ENCODE peak calls at places on chromosomes 2 and 18, in four cellular contexts. M is GM23248, Z is NCI-H460, S is uterus. W is an unnamed sample.
A peak's percentile ranks its signal among the peaks of the same experiment; 100 is the strongest.

GRCh38 chr18:46849007-46849406 is 68.3 kb downstream of the PIAS2 start:
- DNase-seq in M (no peak), Z (no peak), S (no peak), W (no peak)

GRCh38 chr2:28612131-28612812 is 116.4 kb downstream of the PLB1 start:
- DNase-seq in M (no peak), Z (no peak), S (no peak), W (no peak)

GRCh38 chr2:198900141-198900540 is 557.6 kb downstream of the SATB2 start:
- DNase-seq in M (no peak), Z (no peak), S (no peak), W (no peak)

GRCh38 chr2:95698166-95698565 is 106.4 kb downstream of the TRIM43 start:
- DNase-seq in M (peak; percentile 53), Z (no peak), S (no peak), W (no peak)

GRCh38 chr2:165648826-165649225 is 145.2 kb downstream of the GALNT3 start:
- DNase-seq in M (no peak), Z (no peak), S (no peak), W (no peak)

GRCh38 chr2:37993135-37993534 is 68.0 kb downstream of the RMDN2 start:
- DNase-seq in M (no peak), Z (no peak), S (no peak), W (no peak)

GRCh38 chr2:74498500-74499268 is 719 bp downstream of the LBX2 start:
- DNase-seq in M (peak; percentile 63), Z (no peak), S (no peak), W (no peak)

GRCh38 chr2:58131191-58132011 is 84.8 kb downstream of the VRK2 start:
- DNase-seq in M (peak; percentile 38), Z (no peak), S (peak; percentile 20), W (peak; percentile 33)

GRCh38 chr2:144131042-144131441 is 388.9 kb downstream of the ZEB2 start:
- DNase-seq in M (peak; percentile 60), Z (no peak), S (no peak), W (no peak)

GRCh38 chr2:223416826-223417610 is 185.1 kb downstream of the SCG2 start:
- DNase-seq in M (peak; percentile 62), Z (no peak), S (peak; percentile 37), W (no peak)

GRCh38 chr2:209423562-209424541 is at the start of gene MAP2:
- DNase-seq in M (peak; percentile 93), Z (peak; percentile 83), S (peak; percentile 83), W (peak; percentile 81)

GRCh38 chr18:48774941-48775340 is 175.8 kb downstream of the SMAD7 start:
- DNase-seq in M (no peak), Z (no peak), S (no peak), W (no peak)

GRCh38 chr2:223586261-223586660 is 15.9 kb downstream of the SCG2 start:
- DNase-seq in M (peak; percentile 89), Z (no peak), S (no peak), W (no peak)

GRCh38 chr2:163348843-163349395 is 386.9 kb downstream of the FIGN start:
- DNase-seq in M (peak; percentile 16), Z (peak; percentile 90), S (peak; percentile 13), W (no peak)

GRCh38 chr2:180258579-180258978 is 251.5 kb upstream of the CWC22 start:
- DNase-seq in M (no peak), Z (no peak), S (no peak), W (no peak)

GRCh38 chr2:84849271-84849952 is 31.5 kb downstream of the TRABD2A start:
- DNase-seq in M (peak; percentile 51), Z (no peak), S (no peak), W (no peak)

W was measured in lung.